ENCODE peak calls at places on chromosomes 5 and 9, in seven cellular contexts. One of them, this sample, is unnamed.

GRCh38 chr5:119876522-119876921 is 247.2 kb downstream of the FAM170A start:
- DNase-seq in GM06990: no peak
- DNase-seq in ELR: no peak
- DNase-seq in activated CD4-positive, CD25-positive, alpha-beta regulatory T cell treated with anti-CD3 and anti-CD28 coated beads, Interleukin-2, amount 50 U/mL, for 72 hours: no peak
- DNase-seq in BJ: no peak
- DNase-seq in B cell: no peak
- DNase-seq in T-helper 1 cell: no peak
- DNase-seq in this sample: no peak

GRCh38 chr9:125525846-125526619 is 181.0 kb downstream of the MAPKAP1 start:
- DNase-seq in GM06990: no peak
- DNase-seq in ELR: peak; percentile 26
- DNase-seq in activated CD4-positive, CD25-positive, alpha-beta regulatory T cell treated with anti-CD3 and anti-CD28 coated beads, Interleukin-2, amount 50 U/mL, for 72 hours: no peak
- DNase-seq in BJ: no peak
- DNase-seq in B cell: no peak
- DNase-seq in T-helper 1 cell: no peak
- DNase-seq in this sample: no peak

GRCh38 chr5:67047180-67047579 is 149.4 kb downstream of the CD180 start:
- DNase-seq in GM06990: no peak
- DNase-seq in ELR: no peak
- DNase-seq in activated CD4-positive, CD25-positive, alpha-beta regulatory T cell treated with anti-CD3 and anti-CD28 coated beads, Interleukin-2, amount 50 U/mL, for 72 hours: no peak
- DNase-seq in BJ: no peak
- DNase-seq in B cell: no peak
- DNase-seq in T-helper 1 cell: no peak
- DNase-seq in this sample: no peak

GRCh38 chr9:19027825-19028224 is 5.2 kb downstream of the SAXO1 start:
- DNase-seq in GM06990: no peak
- DNase-seq in ELR: no peak
- DNase-seq in activated CD4-positive, CD25-positive, alpha-beta regulatory T cell treated with anti-CD3 and anti-CD28 coated beads, Interleukin-2, amount 50 U/mL, for 72 hours: no peak
- DNase-seq in BJ: no peak
- DNase-seq in B cell: no peak
- DNase-seq in T-helper 1 cell: no peak
- DNase-seq in this sample: no peak

GRCh38 chr5:111589320-111589719 is 77.0 kb upstream of the STARD4 start:
- DNase-seq in GM06990: no peak
- DNase-seq in ELR: no peak
- DNase-seq in activated CD4-positive, CD25-positive, alpha-beta regulatory T cell treated with anti-CD3 and anti-CD28 coated beads, Interleukin-2, amount 50 U/mL, for 72 hours: no peak
- DNase-seq in BJ: no peak
- DNase-seq in B cell: no peak
- DNase-seq in T-helper 1 cell: no peak
- DNase-seq in this sample: no peak

GRCh38 chr9:133684461-133685361 is 48.5 kb downstream of the DBH start:
- DNase-seq in GM06990: no peak
- DNase-seq in ELR: no peak
- DNase-seq in activated CD4-positive, CD25-positive, alpha-beta regulatory T cell treated with anti-CD3 and anti-CD28 coated beads, Interleukin-2, amount 50 U/mL, for 72 hours: no peak
- DNase-seq in BJ: no peak
- DNase-seq in B cell: no peak
- DNase-seq in T-helper 1 cell: no peak
- DNase-seq in this sample: no peak

GRCh38 chr5:98314262-98314661 is 459.2 kb upstream of the RGMB start:
- DNase-seq in GM06990: no peak
- DNase-seq in ELR: peak; percentile 97
- DNase-seq in activated CD4-positive, CD25-positive, alpha-beta regulatory T cell treated with anti-CD3 and anti-CD28 coated beads, Interleukin-2, amount 50 U/mL, for 72 hours: no peak
- DNase-seq in BJ: peak; percentile 83
- DNase-seq in B cell: no peak
- DNase-seq in T-helper 1 cell: no peak
- DNase-seq in this sample: no peak

GRCh38 chr9:122821278-122821952 is 7.0 kb downstream of the PDCL start:
- DNase-seq in GM06990: no peak
- DNase-seq in ELR: no peak
- DNase-seq in activated CD4-positive, CD25-positive, alpha-beta regulatory T cell treated with anti-CD3 and anti-CD28 coated beads, Interleukin-2, amount 50 U/mL, for 72 hours: no peak
- DNase-seq in BJ: no peak
- DNase-seq in B cell: peak; percentile 44
- DNase-seq in T-helper 1 cell: no peak
- DNase-seq in this sample: peak; percentile 78

GRCh38 chr5:179268399-179268952 is 76.8 kb downstream of the ADAMTS2 start:
- DNase-seq in GM06990: no peak
- DNase-seq in ELR: no peak
- DNase-seq in activated CD4-positive, CD25-positive, alpha-beta regulatory T cell treated with anti-CD3 and anti-CD28 coated beads, Interleukin-2, amount 50 U/mL, for 72 hours: peak; percentile 4
- DNase-seq in BJ: no peak
- DNase-seq in B cell: no peak
- DNase-seq in T-helper 1 cell: no peak
- DNase-seq in this sample: peak; percentile 74

This sample was measured in suprapubic skin.